ENCODE peak calls at places on chromosomes 5 and 9, in five cellular contexts. C, G, O, M and H are unnamed samples.

GRCh38 chr5:53091304-53091703 is 18.3 kb downstream of the MOCS2 start:
- DNase-seq in C (peak), G (no peak), O (peak), M (no peak), H (no peak)

GRCh38 chr9:82247318-82247717 is 258.7 kb downstream of the SPATA31D1 start:
- DNase-seq in C (no peak), G (no peak), O (peak), M (no peak), H (peak)

GRCh38 chr5:181223041-181223728 is at the start of gene TRIM41:
- DNase-seq in C (peak), G (peak), O (peak), M (peak), H (peak)

GRCh38 chr9:109817146-109817845 is 37.3 kb downstream of the PALM2AKAP2 start:
- DNase-seq in C (peak), G (no peak), O (peak), M (no peak), H (no peak)

GRCh38 chr5:100182402-100182801 is 352.8 kb upstream of the FAM174A start:
- DNase-seq in C (no peak), G (no peak), O (no peak), M (no peak), H (no peak)

GRCh38 chr9:113876806-113877236 is 712 bp downstream of the ZNF618 start:
- DNase-seq in C (peak), G (no peak), O (peak), M (no peak), H (no peak)

GRCh38 chr5:178781936-178782335 is 51.5 kb upstream of the ZNF354A start:
- DNase-seq in C (no peak), G (no peak), O (no peak), M (no peak), H (no peak)

GRCh38 chr5:111790295-111790694 is 33.3 kb upstream of the NREP start:
- DNase-seq in C (no peak), G (no peak), O (no peak), M (no peak), H (no peak)

GRCh38 chr5:134247411-134247810 is 21.5 kb upstream of the PPP2CA start:
- DNase-seq in C (peak), G (no peak), O (peak), M (no peak), H (no peak)

GRCh38 chr5:123809594-123810172 is 297.7 kb downstream of the CSNK1G3 start:
- DNase-seq in C (no peak), G (peak), O (no peak), M (no peak), H (no peak)

GRCh38 chr5:65391591-65391990 is 90.1 kb downstream of the ADAMTS6 start:
- DNase-seq in C (peak), G (no peak), O (no peak), M (no peak), H (no peak)

GRCh38 chr5:68450245-68450852 is 234.8 kb downstream of the PIK3R1 start:
- DNase-seq in C (peak), G (no peak), O (peak), M (no peak), H (no peak)

GRCh38 chr9:111056554-111056953 is 18.3 kb upstream of the LPAR1 start:
- DNase-seq in C (peak), G (no peak), O (no peak), M (no peak), H (no peak)

GRCh38 chr9:91308144-91308543 is 53.6 kb downstream of the AUH start:
- DNase-seq in C (no peak), G (no peak), O (no peak), M (no peak), H (no peak)

GRCh38 chr5:103425686-103426454 is 136.7 kb downstream of the NUDT12 start:
- DNase-seq in C (no peak), G (no peak), O (no peak), M (no peak), H (no peak)

GRCh38 chr9:131148966-131149677 is 23.7 kb downstream of the NUP214 start:
- DNase-seq in C (no peak), G (no peak), O (no peak), M (no peak), H (no peak)

GRCh38 chr5:135604046-135604445 is 25.3 kb upstream of the CXCL14 start:
- DNase-seq in C (no peak), G (no peak), O (no peak), M (no peak), H (no peak)

GRCh38 chr5:145236966-145237365 is 598.2 kb downstream of the PRELID2 start:
- DNase-seq in C (no peak), G (no peak), O (no peak), M (no peak), H (no peak)

GRCh38 chr9:90102292-90102901 is 497.6 kb downstream of the GADD45G start:
- DNase-seq in C (peak), G (peak), O (peak), M (peak), H (peak)
- TF ChIP-seq CTCF in C (peak), G (peak), O (peak), M (peak), H (peak)

DNA sequence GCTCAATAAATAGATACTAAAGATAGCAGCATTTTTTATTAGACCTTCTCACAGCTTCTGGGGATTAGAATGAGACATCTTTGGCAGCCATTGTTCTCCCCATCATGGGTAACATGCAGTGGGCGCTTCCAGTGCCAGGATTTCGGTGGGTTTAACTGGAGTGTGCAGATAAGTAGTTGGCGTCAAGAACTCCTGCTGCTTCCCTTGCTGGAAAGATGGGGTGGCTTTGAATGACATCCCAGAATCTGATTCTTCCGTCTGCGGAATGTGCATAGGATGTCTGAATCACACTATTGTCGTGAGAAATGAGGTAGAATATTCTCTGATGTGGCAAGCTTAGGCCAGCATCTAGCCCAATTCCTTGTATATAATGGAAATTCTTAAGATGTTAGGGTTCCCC is 7.3 kb downstream of the SFXN1 start:
- DNase-seq in C (no peak), G (no peak), O (no peak), M (no peak), H (no peak)
- TF ChIP-seq CTCF in C (no peak), G (no peak), O (no peak), M (no peak), H (no peak)

GRCh38 chr9:84670106-84670800 is 724 bp downstream of the NTRK2 start:
- DNase-seq in C (no peak), G (no peak), O (no peak), M (peak), H (no peak)

GRCh38 chr9:84669293-84670105 is at the start of gene NTRK2:
- DNase-seq in C (peak), G (no peak), O (peak), M (peak), H (no peak)

GRCh38 chr9:84669008-84669292 is 579 bp upstream of the NTRK2 start:
- DNase-seq in C (no peak), G (no peak), O (no peak), M (peak), H (no peak)

GRCh38 chr9:84668204-84669007 is 1.1 kb upstream of the NTRK2 start:
- DNase-seq in C (peak), G (peak), O (peak), M (peak), H (no peak)

DNA sequence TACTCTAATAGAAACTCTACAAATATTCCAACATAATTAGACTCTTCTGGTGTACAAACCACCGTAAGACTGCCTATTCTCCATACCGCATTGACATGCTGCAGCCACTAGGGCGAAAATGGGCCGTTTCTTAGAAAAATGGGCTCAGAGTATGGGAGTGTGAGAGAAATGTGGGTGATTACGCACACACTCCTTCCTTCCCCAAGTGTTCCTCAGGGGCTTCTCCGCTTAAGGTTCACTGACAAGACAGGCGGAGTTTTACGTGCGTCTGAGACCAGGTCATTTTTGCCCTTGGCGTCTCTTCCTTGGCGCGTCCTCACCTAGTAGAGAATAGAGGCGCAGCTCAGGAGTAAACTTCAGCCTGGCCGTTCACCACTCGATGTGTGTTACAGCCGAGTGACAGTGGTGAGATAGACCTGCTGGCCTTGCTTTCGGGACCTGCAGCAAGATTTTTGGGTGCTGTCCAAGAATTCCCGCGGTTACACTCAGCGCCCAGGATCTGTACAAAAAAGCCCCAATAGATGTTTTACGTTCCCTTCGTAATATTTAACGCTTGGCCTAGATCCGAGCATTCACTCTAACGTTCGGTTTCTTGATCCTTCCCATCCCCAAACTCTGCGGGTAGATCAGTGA is 1.8 kb upstream of the NTRK2 start:
- DNase-seq in C (peak), G (no peak), O (peak), M (peak), H (no peak)
- TF ChIP-seq CTCF in C (peak), G (peak), O (peak), M (peak), H (no peak)

GRCh38 chr5:57482671-57483106 is at the start of gene ACTBL2:
- DNase-seq in C (peak), G (no peak), O (peak), M (no peak), H (no peak)
- TF ChIP-seq CTCF in C (no peak), G (no peak), O (no peak), M (no peak), H (no peak)

DNA sequence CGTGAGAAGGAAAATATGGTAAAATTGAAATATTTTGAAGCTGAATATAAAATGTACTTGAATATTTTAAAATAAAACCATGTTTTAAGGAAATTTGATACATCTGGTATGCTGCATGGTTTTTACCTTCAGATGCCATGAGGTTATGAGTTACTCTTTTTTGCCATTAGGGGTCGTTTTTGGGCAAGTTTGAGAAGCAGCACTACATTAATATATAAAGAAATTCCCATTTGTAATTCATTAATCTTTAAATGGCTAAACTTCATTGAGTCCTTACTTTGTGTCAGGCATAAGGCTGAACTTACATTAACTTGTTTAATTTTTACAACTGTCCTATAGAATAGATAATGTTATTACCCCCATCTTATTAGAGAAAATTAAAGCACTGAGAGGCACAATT is 152.3 kb downstream of the KDM4C start:
- DNase-seq in C (peak), G (no peak), O (peak), M (no peak), H (no peak)
- TF ChIP-seq CTCF in C (peak), G (no peak), O (no peak), M (no peak), H (peak)

GRCh38 chr9:89470239-89470638 is 27.7 kb downstream of the SEMA4D start:
- DNase-seq in C (no peak), G (no peak), O (no peak), M (no peak), H (no peak)
- TF ChIP-seq CTCF in C (no peak), G (no peak), O (no peak), M (no peak), H (no peak)

DNA sequence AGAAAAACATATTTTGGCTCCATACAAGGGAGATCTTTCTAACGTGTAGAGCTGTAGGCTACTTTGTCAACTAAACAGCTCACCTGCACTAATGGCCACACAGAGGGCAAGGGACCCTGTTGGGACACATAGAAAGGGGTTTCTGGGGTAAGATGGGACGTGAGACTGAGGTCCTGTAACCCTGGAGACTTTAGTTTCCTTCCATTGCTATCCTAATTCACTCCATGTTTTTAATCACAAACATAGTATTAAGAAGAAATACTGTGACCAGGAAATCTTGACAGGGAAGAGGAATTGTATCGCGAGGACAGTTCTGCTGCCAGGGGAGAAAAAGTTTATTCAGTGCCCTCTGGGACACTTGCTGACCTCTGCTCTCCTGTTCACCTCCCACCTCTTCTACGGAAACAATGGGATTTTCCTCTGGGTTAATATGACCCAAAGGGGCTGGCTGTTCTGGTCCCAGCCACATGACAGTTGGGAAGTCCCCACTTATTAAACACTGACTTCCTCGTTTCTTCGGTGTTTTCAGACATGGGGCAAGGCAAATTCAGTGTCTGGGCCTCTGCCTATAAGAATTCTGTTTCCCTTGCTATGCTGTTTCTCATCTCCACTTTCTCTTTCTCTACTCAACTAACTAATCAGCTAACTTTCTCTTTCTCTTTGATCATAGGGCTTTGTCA is 106.9 kb upstream of the SEMA6A start:
- DNase-seq in C (no peak), G (no peak), O (no peak), M (peak), H (no peak)
- TF ChIP-seq CTCF in C (no peak), G (no peak), O (no peak), M (no peak), H (no peak)

DNA sequence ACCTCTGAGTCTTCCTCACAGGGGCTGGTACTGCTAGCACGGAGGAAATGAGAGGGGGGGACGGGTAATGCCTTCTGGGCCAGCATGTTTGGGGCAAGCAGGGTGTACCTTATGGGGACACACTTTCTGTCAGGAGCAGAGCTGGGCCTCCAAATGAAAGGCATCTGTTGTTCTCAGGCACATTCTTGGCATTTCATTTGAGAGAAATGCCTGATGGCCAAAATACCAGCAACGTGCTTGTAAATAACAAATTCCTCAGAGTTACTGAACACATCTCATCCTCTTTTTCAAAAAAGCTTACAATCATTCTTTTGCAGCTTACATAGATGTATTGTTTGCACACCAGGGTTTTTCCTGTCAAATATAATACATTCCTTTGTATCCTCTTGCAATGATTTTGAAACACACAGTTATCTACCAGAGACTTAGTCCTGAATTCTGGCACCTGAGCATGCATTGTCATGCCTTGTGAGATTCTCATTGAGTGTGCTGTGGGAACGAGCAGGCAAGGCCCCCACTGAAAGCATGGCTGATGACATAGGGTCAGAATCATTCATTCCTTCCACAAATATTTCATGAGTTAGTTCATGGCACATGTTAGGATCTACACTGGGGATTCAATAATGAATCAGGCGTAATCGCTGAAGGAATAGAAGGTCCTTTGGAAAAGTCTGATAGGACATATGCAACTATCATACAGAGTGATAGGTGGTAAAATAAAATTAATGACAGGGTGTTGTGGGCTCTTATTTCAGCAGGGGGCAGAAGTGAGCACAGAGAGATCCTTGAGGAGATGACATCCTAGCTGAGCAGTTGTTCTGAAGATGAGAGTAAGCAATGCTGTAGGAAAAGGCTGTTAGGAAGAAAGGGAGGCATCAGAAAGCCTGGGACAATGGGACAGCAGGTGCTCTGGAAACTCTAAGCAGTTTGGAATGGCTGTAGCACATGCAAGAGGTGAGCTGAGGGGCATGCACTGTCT is 260.9 kb upstream of the TUT7 start:
- DNase-seq in C (peak), G (no peak), O (peak), M (no peak), H (no peak)
- TF ChIP-seq CTCF in C (peak), G (no peak), O (peak), M (peak), H (peak)

DNA sequence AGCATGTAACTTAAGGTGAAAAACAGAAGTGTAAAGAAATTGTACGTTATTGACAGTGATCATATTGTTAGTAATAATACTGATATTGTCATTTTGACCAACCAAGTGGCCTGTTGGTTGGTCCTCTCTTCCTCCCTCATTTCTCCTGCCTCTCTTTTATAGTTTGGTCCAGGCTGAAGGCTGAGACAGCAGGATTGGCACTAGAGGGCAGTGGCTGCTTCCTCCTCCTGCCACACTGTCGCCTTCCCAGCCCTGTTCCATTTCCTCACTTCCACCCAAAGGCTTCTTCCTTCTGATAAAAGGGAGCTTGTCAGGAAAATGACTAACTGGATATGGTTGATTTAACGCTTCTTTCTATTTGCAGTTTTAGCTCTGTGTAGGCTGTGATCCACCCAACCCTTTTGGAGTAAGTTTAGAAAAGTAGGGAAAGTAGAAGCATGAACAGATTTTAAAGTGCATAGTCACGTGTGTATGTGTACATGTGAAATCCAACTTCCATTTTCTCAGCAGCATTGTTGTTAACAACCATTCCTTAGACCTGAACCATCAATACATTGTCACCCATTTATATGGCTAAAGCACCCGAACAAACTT is 35.6 kb downstream of the PTCD2 start:
- DNase-seq in C (peak), G (peak), O (peak), M (no peak), H (no peak)
- TF ChIP-seq CTCF in C (peak), G (no peak), O (peak), M (peak), H (no peak)

DNA sequence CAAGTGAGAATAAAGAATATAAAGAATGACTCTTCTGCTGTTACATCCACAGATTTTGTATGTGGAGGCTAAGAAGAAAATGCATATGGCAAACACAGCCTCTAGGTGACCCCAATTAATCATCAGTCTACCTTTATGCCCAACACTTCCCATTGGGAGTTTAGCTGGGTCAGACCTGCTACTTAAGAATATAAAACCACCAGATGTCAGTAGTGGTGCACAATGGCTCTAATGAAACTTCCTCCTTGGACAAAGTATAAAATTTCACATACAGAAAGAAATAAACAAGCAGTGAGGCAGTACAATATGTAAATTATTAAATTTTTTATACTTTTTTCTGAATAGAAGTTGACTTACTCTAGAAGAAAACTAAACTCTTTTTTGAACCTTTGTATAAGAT is 539.9 kb downstream of the BRINP1 start:
- DNase-seq in C (no peak), G (no peak), O (no peak), M (no peak), H (no peak)
- TF ChIP-seq CTCF in C (no peak), G (no peak), O (no peak), M (no peak), H (no peak)